ENCODE peak calls at places on chromosomes 1 and 21, in nine cellular contexts. One of them, this sample, is unnamed.

GRCh38 chr1:60573726-60574409 is 500.3 kb upstream of the C1orf87 start:
- DNase-seq in right lobe of liver: no peak
- DNase-seq in SK-N-SH: no peak
- DNase-seq in caudate nucleus: no peak
- DNase-seq in left lung: no peak
- DNase-seq in breast epithelium: no peak
- DNase-seq in WERI-Rb-1: no peak
- DNase-seq in GM23338: no peak
- DNase-seq in hepatocyte: peak
- DNase-seq in this sample: peak

GRCh38 chr1:222068937-222069336 is 327.0 kb upstream of the DUSP10 start:
- DNase-seq in right lobe of liver: no peak
- DNase-seq in hepatocyte: no peak
- DNase-seq in left lung: no peak
- DNase-seq in GM23338: no peak
- DNase-seq in SK-N-SH: no peak
- DNase-seq in breast epithelium: no peak
- DNase-seq in caudate nucleus: no peak
- DNase-seq in WERI-Rb-1: no peak
- DNase-seq in this sample: no peak

GRCh38 chr21:32445101-32445500 is 32.6 kb downstream of the EVA1C start:
- DNase-seq in left lung: no peak
- DNase-seq in caudate nucleus: no peak
- DNase-seq in hepatocyte: no peak
- DNase-seq in right lobe of liver: no peak
- DNase-seq in WERI-Rb-1: no peak
- DNase-seq in SK-N-SH: no peak
- DNase-seq in breast epithelium: no peak
- DNase-seq in GM23338: no peak
- DNase-seq in this sample: no peak

GRCh38 chr1:8133190-8133589 is 107.1 kb upstream of the ERRFI1 start:
- DNase-seq in GM23338: no peak
- DNase-seq in SK-N-SH: no peak
- DNase-seq in caudate nucleus: no peak
- DNase-seq in left lung: no peak
- DNase-seq in breast epithelium: no peak
- DNase-seq in right lobe of liver: no peak
- DNase-seq in hepatocyte: no peak
- DNase-seq in WERI-Rb-1: no peak
- DNase-seq in this sample: no peak

GRCh38 chr21:37451446-37451845 is 84.9 kb downstream of the DYRK1A start:
- DNase-seq in GM23338: no peak
- DNase-seq in hepatocyte: no peak
- DNase-seq in breast epithelium: no peak
- DNase-seq in WERI-Rb-1: no peak
- DNase-seq in caudate nucleus: no peak
- DNase-seq in right lobe of liver: no peak
- DNase-seq in SK-N-SH: no peak
- DNase-seq in left lung: no peak
- DNase-seq in this sample: no peak

GRCh38 chr1:31731049-31731565 is 27.3 kb upstream of the COL16A1 start:
- DNase-seq in WERI-Rb-1: no peak
- DNase-seq in SK-N-SH: no peak
- DNase-seq in breast epithelium: no peak
- DNase-seq in hepatocyte: no peak
- DNase-seq in right lobe of liver: no peak
- DNase-seq in GM23338: no peak
- DNase-seq in left lung: peak
- DNase-seq in caudate nucleus: no peak
- DNase-seq in this sample: no peak

GRCh38 chr1:167150434-167150833 is 56.6 kb downstream of the STYXL2 start:
- DNase-seq in breast epithelium: no peak
- DNase-seq in caudate nucleus: no peak
- DNase-seq in SK-N-SH: no peak
- DNase-seq in left lung: no peak
- DNase-seq in WERI-Rb-1: no peak
- DNase-seq in right lobe of liver: no peak
- DNase-seq in GM23338: no peak
- DNase-seq in hepatocyte: no peak
- DNase-seq in this sample: no peak

GRCh38 chr21:30256100-30256499 is 26.6 kb downstream of the KRTAP24-1 start:
- DNase-seq in GM23338: no peak
- DNase-seq in SK-N-SH: no peak
- DNase-seq in breast epithelium: no peak
- DNase-seq in caudate nucleus: no peak
- DNase-seq in left lung: no peak
- DNase-seq in right lobe of liver: no peak
- DNase-seq in WERI-Rb-1: no peak
- DNase-seq in hepatocyte: no peak
- DNase-seq in this sample: peak

GRCh38 chr1:39269791-39270342 is 65.4 kb downstream of the MACF1 start:
- DNase-seq in SK-N-SH: no peak
- DNase-seq in caudate nucleus: no peak
- DNase-seq in breast epithelium: no peak
- DNase-seq in hepatocyte: peak
- DNase-seq in GM23338: no peak
- DNase-seq in left lung: no peak
- DNase-seq in right lobe of liver: no peak
- DNase-seq in WERI-Rb-1: peak
- DNase-seq in this sample: no peak

GRCh38 chr1:18940303-18941020 is 16.0 kb downstream of the IFFO2 start:
- DNase-seq in right lobe of liver: no peak
- DNase-seq in SK-N-SH: no peak
- DNase-seq in hepatocyte: no peak
- DNase-seq in caudate nucleus: no peak
- DNase-seq in left lung: no peak
- DNase-seq in GM23338: no peak
- DNase-seq in WERI-Rb-1: no peak
- DNase-seq in breast epithelium: no peak
- DNase-seq in this sample: no peak

GRCh38 chr1:227869281-227869842 is 53.9 kb downstream of the PRSS38 start:
- DNase-seq in hepatocyte: no peak
- DNase-seq in WERI-Rb-1: no peak
- DNase-seq in caudate nucleus: no peak
- DNase-seq in left lung: peak
- DNase-seq in GM23338: no peak
- DNase-seq in breast epithelium: no peak
- DNase-seq in right lobe of liver: no peak
- DNase-seq in SK-N-SH: no peak
- DNase-seq in this sample: no peak

GRCh38 chr1:64403331-64403730 is 66.6 kb upstream of the CACHD1 start:
- DNase-seq in GM23338: no peak
- DNase-seq in SK-N-SH: no peak
- DNase-seq in left lung: no peak
- DNase-seq in breast epithelium: no peak
- DNase-seq in caudate nucleus: no peak
- DNase-seq in hepatocyte: no peak
- DNase-seq in WERI-Rb-1: no peak
- DNase-seq in right lobe of liver: no peak
- DNase-seq in this sample: no peak

GRCh38 chr1:209800984-209801834 is 4.7 kb downstream of the IRF6 start:
- DNase-seq in SK-N-SH: peak
- DNase-seq in caudate nucleus: no peak
- DNase-seq in right lobe of liver: peak
- DNase-seq in WERI-Rb-1: no peak
- DNase-seq in left lung: no peak
- DNase-seq in breast epithelium: no peak
- DNase-seq in hepatocyte: no peak
- DNase-seq in GM23338: no peak
- DNase-seq in this sample: no peak

GRCh38 chr1:168360151-168360550 is 79.5 kb downstream of the TBX19 start:
- DNase-seq in right lobe of liver: no peak
- DNase-seq in hepatocyte: peak
- DNase-seq in SK-N-SH: no peak
- DNase-seq in WERI-Rb-1: no peak
- DNase-seq in left lung: no peak
- DNase-seq in breast epithelium: no peak
- DNase-seq in caudate nucleus: no peak
- DNase-seq in GM23338: no peak
- DNase-seq in this sample: no peak

GRCh38 chr1:156506450-156506849 is 5.9 kb upstream of the MEF2D start:
- DNase-seq in WERI-Rb-1: no peak
- DNase-seq in hepatocyte: no peak
- DNase-seq in right lobe of liver: no peak
- DNase-seq in caudate nucleus: no peak
- DNase-seq in GM23338: no peak
- DNase-seq in left lung: no peak
- DNase-seq in SK-N-SH: no peak
- DNase-seq in breast epithelium: no peak
- DNase-seq in this sample: no peak

GRCh38 chr1:209945377-209945776 is 7.4 kb downstream of the SYT14 start:
- DNase-seq in hepatocyte: no peak
- DNase-seq in WERI-Rb-1: no peak
- DNase-seq in GM23338: no peak
- DNase-seq in right lobe of liver: no peak
- DNase-seq in SK-N-SH: no peak
- DNase-seq in caudate nucleus: no peak
- DNase-seq in left lung: no peak
- DNase-seq in breast epithelium: no peak
- DNase-seq in this sample: no peak

GRCh38 chr21:41932576-41933258 is 21.1 kb downstream of the C2CD2 start:
- DNase-seq in right lobe of liver: no peak
- DNase-seq in SK-N-SH: peak
- DNase-seq in WERI-Rb-1: no peak
- DNase-seq in left lung: no peak
- DNase-seq in breast epithelium: no peak
- DNase-seq in GM23338: no peak
- DNase-seq in hepatocyte: peak
- DNase-seq in caudate nucleus: no peak
- DNase-seq in this sample: no peak
- H3K27ac ChIP-seq in right lobe of liver: no peak
- H3K27ac ChIP-seq in SK-N-SH: peak
- H3K27ac ChIP-seq in WERI-Rb-1: no peak
- H3K27ac ChIP-seq in left lung: peak
- H3K27ac ChIP-seq in breast epithelium: peak
- H3K27ac ChIP-seq in GM23338: no peak
- H3K27ac ChIP-seq in hepatocyte: no peak
- H3K27ac ChIP-seq in caudate nucleus: no peak
- H3K27ac ChIP-seq in this sample: peak

DNA sequence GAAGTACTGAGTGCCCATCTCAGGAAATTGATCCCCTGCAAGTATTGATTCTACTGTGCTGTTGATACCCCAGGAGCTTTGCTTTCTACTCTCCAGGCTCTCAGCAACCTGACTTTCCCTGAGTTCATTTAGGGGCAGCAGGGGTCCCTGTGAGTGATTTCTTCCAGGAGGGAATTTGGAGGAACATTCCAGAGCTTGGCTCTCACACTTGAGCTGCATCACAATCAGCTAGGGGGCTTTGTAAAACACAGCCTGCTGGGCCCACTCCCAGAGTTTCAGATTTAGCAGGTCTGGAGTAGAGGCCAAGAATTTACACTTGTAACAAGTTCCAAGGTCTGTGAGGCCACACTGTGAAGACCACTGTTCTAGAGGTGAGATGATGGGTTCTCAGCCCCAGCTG is 16.1 kb upstream of the ACTL8 start:
- DNase-seq in left lung: no peak
- DNase-seq in right lobe of liver: no peak
- DNase-seq in WERI-Rb-1: no peak
- DNase-seq in SK-N-SH: no peak
- DNase-seq in breast epithelium: no peak
- DNase-seq in hepatocyte: no peak
- DNase-seq in caudate nucleus: no peak
- DNase-seq in GM23338: peak
- DNase-seq in this sample: no peak
- H3K27ac ChIP-seq in left lung: no peak
- H3K27ac ChIP-seq in right lobe of liver: no peak
- H3K27ac ChIP-seq in WERI-Rb-1: no peak
- H3K27ac ChIP-seq in SK-N-SH: no peak
- H3K27ac ChIP-seq in breast epithelium: no peak
- H3K27ac ChIP-seq in hepatocyte: no peak
- H3K27ac ChIP-seq in caudate nucleus: no peak
- H3K27ac ChIP-seq in GM23338: no peak
- H3K27ac ChIP-seq in this sample: no peak

GRCh38 chr21:35326677-35327076 is 277.6 kb upstream of the RUNX1 start:
- DNase-seq in GM23338: no peak
- DNase-seq in left lung: no peak
- DNase-seq in SK-N-SH: no peak
- DNase-seq in WERI-Rb-1: no peak
- DNase-seq in hepatocyte: peak
- DNase-seq in breast epithelium: no peak
- DNase-seq in right lobe of liver: no peak
- DNase-seq in caudate nucleus: no peak
- DNase-seq in this sample: no peak
- H3K27ac ChIP-seq in GM23338: no peak
- H3K27ac ChIP-seq in left lung: no peak
- H3K27ac ChIP-seq in SK-N-SH: no peak
- H3K27ac ChIP-seq in WERI-Rb-1: no peak
- H3K27ac ChIP-seq in hepatocyte: peak
- H3K27ac ChIP-seq in breast epithelium: no peak
- H3K27ac ChIP-seq in right lobe of liver: no peak
- H3K27ac ChIP-seq in caudate nucleus: no peak
- H3K27ac ChIP-seq in this sample: no peak

GRCh38 chr1:78370779-78371482 is 119.8 kb upstream of the PTGFR start:
- DNase-seq in WERI-Rb-1: no peak
- DNase-seq in caudate nucleus: no peak
- DNase-seq in left lung: no peak
- DNase-seq in hepatocyte: no peak
- DNase-seq in SK-N-SH: no peak
- DNase-seq in GM23338: no peak
- DNase-seq in breast epithelium: no peak
- DNase-seq in right lobe of liver: no peak
- DNase-seq in this sample: peak

GRCh38 chr1:78375996-78376395 is 114.8 kb upstream of the PTGFR start:
- DNase-seq in breast epithelium: no peak
- DNase-seq in GM23338: no peak
- DNase-seq in caudate nucleus: no peak
- DNase-seq in right lobe of liver: no peak
- DNase-seq in left lung: no peak
- DNase-seq in WERI-Rb-1: no peak
- DNase-seq in hepatocyte: no peak
- DNase-seq in SK-N-SH: no peak
- DNase-seq in this sample: no peak

GRCh38 chr1:78367700-78368099 is 123.1 kb upstream of the PTGFR start:
- DNase-seq in caudate nucleus: no peak
- DNase-seq in GM23338: no peak
- DNase-seq in left lung: no peak
- DNase-seq in breast epithelium: no peak
- DNase-seq in WERI-Rb-1: no peak
- DNase-seq in hepatocyte: no peak
- DNase-seq in SK-N-SH: no peak
- DNase-seq in right lobe of liver: no peak
- DNase-seq in this sample: no peak

GRCh38 chr1:78369546-78369945 is 121.2 kb upstream of the PTGFR start:
- DNase-seq in GM23338: no peak
- DNase-seq in SK-N-SH: no peak
- DNase-seq in right lobe of liver: no peak
- DNase-seq in WERI-Rb-1: no peak
- DNase-seq in caudate nucleus: no peak
- DNase-seq in left lung: no peak
- DNase-seq in breast epithelium: no peak
- DNase-seq in hepatocyte: no peak
- DNase-seq in this sample: no peak

DNA sequence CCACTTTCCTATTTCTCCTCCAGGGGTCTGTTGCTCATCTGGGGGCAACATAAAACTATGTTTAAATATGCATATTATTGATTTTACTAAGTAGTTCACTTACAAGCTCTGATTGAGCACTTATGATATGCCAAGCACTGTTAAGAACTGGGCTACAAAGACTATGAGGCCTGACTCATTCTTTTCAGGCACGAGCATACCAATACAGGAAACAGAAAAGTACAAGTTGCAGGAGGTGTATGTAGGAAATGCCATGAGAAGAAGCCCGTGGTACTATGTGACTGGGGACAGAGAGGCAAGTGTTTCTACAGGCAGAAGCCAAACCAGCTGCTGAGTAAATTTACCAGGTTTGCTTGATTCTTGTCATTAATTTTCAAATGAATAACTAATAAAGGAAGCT is 120.4 kb upstream of the PTGFR start:
- DNase-seq in breast epithelium: no peak
- DNase-seq in caudate nucleus: no peak
- DNase-seq in hepatocyte: no peak
- DNase-seq in WERI-Rb-1: no peak
- DNase-seq in left lung: no peak
- DNase-seq in GM23338: no peak
- DNase-seq in SK-N-SH: no peak
- DNase-seq in right lobe of liver: no peak
- DNase-seq in this sample: peak
- H3K27ac ChIP-seq in breast epithelium: peak
- H3K27ac ChIP-seq in caudate nucleus: no peak
- H3K27ac ChIP-seq in hepatocyte: no peak
- H3K27ac ChIP-seq in WERI-Rb-1: no peak
- H3K27ac ChIP-seq in left lung: no peak
- H3K27ac ChIP-seq in GM23338: no peak
- H3K27ac ChIP-seq in SK-N-SH: peak
- H3K27ac ChIP-seq in right lobe of liver: no peak
- H3K27ac ChIP-seq in this sample: no peak